ENCODE peak calls at places on chromosomes 2 and 18, in five cellular contexts. O is endothelial cell of umbilical vein, E is Peyer's patch, S is transverse colon, D is tibial nerve. Y is an unnamed sample.

GRCh38 chr2:25654801-25655200 is 18.6 kb downstream of the DTNB start:
- DNase-seq in E (no peak), S (no peak), D (no peak), O (no peak), Y (no peak)

GRCh38 chr18:46333371-46334199 is 229.4 kb downstream of the HAUS1 start:
- DNase-seq in S (no peak), O (no peak), D (no peak), E (no peak), Y (no peak)

GRCh38 chr2:219626540-219626939 is 890 bp upstream of the SLC4A3 start:
- DNase-seq in O (no peak), S (no peak), D (no peak), E (no peak), Y (no peak)

GRCh38 chr18:28175930-28176673 is 828 bp downstream of the CDH2 start:
- DNase-seq in S (no peak), O (peak), D (no peak), E (no peak), Y (peak)

GRCh38 chr2:144459937-144460336 is 60.0 kb downstream of the ZEB2 start:
- DNase-seq in E (no peak), S (no peak), O (peak), D (no peak), Y (no peak)

GRCh38 chr2:222320441-222321395 is 21.9 kb upstream of the PAX3 start:
- DNase-seq in E (no peak), D (no peak), O (peak), S (no peak), Y (peak)

GRCh38 chr2:70050631-70051425 is 36.4 kb upstream of the PCBP1 start:
- DNase-seq in E (no peak), O (no peak), D (no peak), S (no peak), Y (no peak)

GRCh38 chr2:56121995-56122394 is 61.8 kb upstream of the CCDC85A start:
- DNase-seq in E (no peak), O (no peak), S (no peak), D (no peak), Y (no peak)

GRCh38 chr2:138086556-138086955 is 122.3 kb downstream of the HNMT start:
- DNase-seq in E (no peak), D (no peak), S (no peak), O (no peak), Y (no peak)

GRCh38 chr2:100905132-100905805 is 85.3 kb downstream of the NPAS2 start:
- DNase-seq in O (no peak), S (no peak), D (no peak), E (no peak), Y (no peak)

GRCh38 chr18:23134780-23135678 is at the start of gene CABLES1:
- DNase-seq in O (peak), E (peak), S (peak), D (peak), Y (peak)

GRCh38 chr2:64751286-64752260 is 97.9 kb upstream of the SERTAD2 start:
- DNase-seq in E (peak), D (peak), S (peak), O (no peak), Y (peak)

GRCh38 chr2:200382883-200383282 is 76.4 kb downstream of the SPATS2L start:
- DNase-seq in O (no peak), E (no peak), S (no peak), D (no peak), Y (no peak)

GRCh38 chr2:40827371-40827770 is 375.5 kb upstream of the SLC8A1 start:
- DNase-seq in S (no peak), O (no peak), E (no peak), D (no peak), Y (no peak)

GRCh38 chr2:29114841-29115609 is at the start of gene CLIP4:
- DNase-seq in D (peak), E (peak), O (peak), S (peak), Y (peak)

GRCh38 chr2:237474931-237475703 is 11.9 kb upstream of the MLPH start:
- DNase-seq in O (peak), D (peak), S (peak), E (peak), Y (peak)

GRCh38 chr2:193584522-193584938 is 1389.8 kb upstream of the TMEFF2 start:
- DNase-seq in D (no peak), E (no peak), S (no peak), O (peak), Y (no peak)

GRCh38 chr2:216064014-216064630 is 17.5 kb downstream of the PECR start:
- DNase-seq in D (no peak), S (no peak), E (no peak), O (no peak), Y (no peak)

GRCh38 chr2:131011481-131011880 is 81.8 kb downstream of the FAM168B start:
- DNase-seq in O (no peak), D (no peak), E (no peak), S (no peak), Y (no peak)

GRCh38 chr2:177383935-177384334 is 8.6 kb upstream of the AGPS start:
- DNase-seq in S (no peak), D (no peak), O (no peak), E (no peak), Y (no peak)

GRCh38 chr2:62944362-62944761 is 106.3 kb upstream of the OTX1 start:
- DNase-seq in S (no peak), O (no peak), E (no peak), D (no peak), Y (no peak)

GRCh38 chr2:5799348-5799747 is 107.2 kb downstream of the SOX11 start:
- DNase-seq in E (no peak), S (no peak), O (no peak), D (no peak), Y (no peak)

GRCh38 chr2:169080250-169081035 is 11.1 kb downstream of the DHRS9 start:
- DNase-seq in D (no peak), S (no peak), E (no peak), O (no peak), Y (no peak)

GRCh38 chr2:24840962-24841945 is 48.0 kb downstream of the CENPO start:
- DNase-seq in D (no peak), E (no peak), O (no peak), S (no peak), Y (no peak)

GRCh38 chr2:32884346-32884745 is 62.4 kb upstream of the LTBP1 start:
- DNase-seq in D (no peak), S (no peak), O (no peak), E (no peak), Y (no peak)

GRCh38 chr2:110157153-110157793 is 41.7 kb upstream of the MALL start:
- DNase-seq in S (peak), O (peak), E (no peak), D (no peak), Y (no peak)

GRCh38 chr18:70243131-70243530 is 37.6 kb upstream of the RTTN start:
- DNase-seq in D (no peak), E (no peak), S (peak), O (no peak), Y (no peak)

GRCh38 chr18:45059695-45060094 is 379.0 kb downstream of the SETBP1 start:
- DNase-seq in O (peak), D (no peak), S (no peak), E (no peak), Y (no peak)

GRCh38 chr18:74972354-74972753 is 236.6 kb downstream of the PTGR3 start:
- DNase-seq in E (no peak), S (no peak), D (no peak), O (no peak), Y (no peak)

GRCh38 chr18:58313491-58314032 is 269.5 kb downstream of the NEDD4L start:
- DNase-seq in D (no peak), O (no peak), S (peak), E (no peak), Y (peak)

GRCh38 chr18:54608008-54608642 is 17.1 kb downstream of the DYNAP start:
- DNase-seq in S (no peak), D (no peak), O (peak), E (no peak), Y (no peak)

GRCh38 chr2:46858697-46859080 is 56.9 kb downstream of the MCFD2 start:
- DNase-seq in E (no peak), D (no peak), S (no peak), O (no peak), Y (no peak)

GRCh38 chr2:4653989-4654388 is 950.6 kb downstream of the DCDC2C start:
- DNase-seq in D (no peak), S (no peak), O (no peak), E (no peak), Y (no peak)

GRCh38 chr18:45325791-45326190 is 289.5 kb upstream of the SLC14A2 start:
- DNase-seq in S (no peak), E (no peak), O (no peak), D (no peak), Y (no peak)

GRCh38 chr2:8627692-8628085 is 54.2 kb upstream of the ID2 start:
- DNase-seq in S (peak), E (no peak), O (no peak), D (no peak), Y (no peak)

GRCh38 chr2:236496311-236496710 is 73.3 kb upstream of the ACKR3 start:
- DNase-seq in O (no peak), S (no peak), D (no peak), E (no peak), Y (no peak)

GRCh38 chr2:226703501-226703900 is 96.1 kb downstream of the IRS1 start:
- DNase-seq in D (no peak), E (no peak), S (no peak), O (no peak), Y (no peak)

GRCh38 chr18:35143615-35144596 is 96.9 kb upstream of the ZNF397 start:
- DNase-seq in O (peak), E (no peak), D (no peak), S (peak), Y (peak)

DNA sequence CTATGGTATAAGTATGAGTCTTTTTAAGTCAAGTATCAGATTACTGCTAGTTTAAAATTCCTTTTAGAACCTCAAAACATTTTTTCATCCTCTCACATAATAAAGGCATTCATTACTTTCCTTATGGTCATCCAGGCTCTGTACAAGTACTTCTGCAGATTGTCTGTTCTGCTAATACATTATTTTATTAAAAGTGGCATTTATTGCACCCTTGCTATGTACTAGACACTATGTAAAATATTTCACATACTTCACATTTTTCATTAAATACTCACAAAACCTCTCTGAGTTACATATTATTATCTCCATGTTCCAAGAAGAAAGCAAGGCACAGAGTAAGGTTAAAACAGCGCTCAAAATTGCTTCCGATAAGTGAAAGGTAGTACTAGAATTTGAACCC is 84.1 kb downstream of the RAPH1 start:
- DNase-seq in O (no peak), D (no peak), E (no peak), S (no peak), Y (no peak)
- H3K27ac ChIP-seq in O (no peak), D (no peak), E (no peak), S (no peak), Y (no peak)

GRCh38 chr18:26008096-26008495 is 82.3 kb downstream of the SS18 start:
- DNase-seq in D (no peak), O (no peak), E (no peak), S (no peak), Y (no peak)
- TF ChIP-seq POLR2A in D (no peak), O (no peak), E (no peak), S (no peak), Y (no peak)

GRCh38 chr2:217853961-217854360 is 148.8 kb downstream of the TNS1 start:
- DNase-seq in D (no peak), O (no peak), E (no peak), S (no peak), Y (no peak)
- H3K27ac ChIP-seq in D (peak), O (no peak), E (no peak), S (peak), Y (peak)

GRCh38 chr2:231680992-231681852 is 27.1 kb upstream of the PTMA start:
- DNase-seq in E (peak), O (peak), D (peak), S (peak), Y (peak)

GRCh38 chr2:231679906-231680283 is 28.4 kb upstream of the PTMA start:
- DNase-seq in S (no peak), E (no peak), O (no peak), D (no peak), Y (no peak)

GRCh38 chr2:231682546-231683291 is 25.6 kb upstream of the PTMA start:
- DNase-seq in O (no peak), D (no peak), E (no peak), S (no peak), Y (no peak)

GRCh38 chr2:231679131-231679530 is 29.2 kb upstream of the PTMA start:
- DNase-seq in O (no peak), S (no peak), D (no peak), E (no peak), Y (no peak)

DNA sequence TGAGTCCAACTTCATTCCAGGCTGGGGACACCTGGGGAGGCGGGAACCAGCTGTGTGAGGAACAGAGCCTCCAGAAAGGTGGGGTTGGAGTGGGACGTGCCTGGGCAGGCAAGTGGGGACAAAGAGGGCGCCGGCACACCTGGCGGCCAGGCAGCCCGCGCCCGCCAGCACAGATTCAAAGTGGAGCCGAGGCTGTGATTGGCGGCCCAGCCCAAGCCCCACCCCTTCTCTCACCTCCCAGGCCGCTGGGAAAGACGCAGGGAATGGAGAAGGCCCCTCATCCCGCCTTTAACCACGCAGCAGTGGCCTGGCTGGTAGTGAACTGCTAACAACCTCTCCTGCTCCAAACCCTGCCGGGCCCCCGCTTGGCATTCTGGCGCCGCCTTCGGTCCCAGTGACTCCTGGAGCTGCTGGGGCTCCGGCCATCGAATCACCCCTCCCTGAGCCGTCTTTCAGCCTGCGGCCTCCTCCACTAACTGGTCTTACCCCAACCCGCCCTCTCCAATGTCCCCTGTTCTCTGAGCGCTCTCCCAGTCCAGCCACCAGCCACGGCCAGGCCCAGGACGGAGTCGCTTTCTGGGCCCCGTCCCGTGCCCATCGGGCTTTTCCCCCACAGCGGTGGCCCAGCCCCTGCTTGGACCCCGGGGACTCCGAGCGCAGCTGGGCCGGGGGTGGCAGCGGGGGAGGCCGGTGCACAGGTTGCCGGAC is 27.9 kb upstream of the PTMA start:
- DNase-seq in S (peak), O (no peak), E (no peak), D (no peak), Y (no peak)
- TF ChIP-seq POLR2A in S (no peak), O (no peak), E (no peak), D (no peak), Y (no peak)

GRCh38 chr18:56407631-56408030 is 230.8 kb downstream of the TXNL1 start:
- DNase-seq in E (no peak), S (no peak), O (no peak), D (no peak), Y (no peak)

GRCh38 chr18:56402872-56403516 is 235.4 kb downstream of the TXNL1 start:
- DNase-seq in O (peak), E (no peak), S (no peak), D (no peak), Y (no peak)
- H3K27ac ChIP-seq in O (peak), E (no peak), S (no peak), D (peak), Y (no peak)